ENCODE peak calls at places on chromosomes 6 and 20, in eight cellular contexts. E is HepG2, X is gastrocnemius medialis, F is K562, G is A549, Y is IMR-90, N is upper lobe of left lung, R is right lobe of liver. T is an unnamed sample.

GRCh38 chr6:163390770-163391169 is 23.7 kb upstream of the QKI start:
- ATAC-seq in E (no peak), N (no peak), G (no peak), F (no peak), Y (no peak), R (no peak), X (no peak), T (no peak)

GRCh38 chr6:35185971-35186370 is 27.8 kb upstream of the SCUBE3 start:
- ATAC-seq in X (no peak), E (peak; percentile 19), Y (no peak), N (no peak), F (no peak), G (no peak), R (no peak), T (no peak)

GRCh38 chr6:511488-512137 is 120.1 kb downstream of the IRF4 start:
- ATAC-seq in N (no peak), E (no peak), F (no peak), G (no peak), X (no peak), Y (no peak), R (no peak), T (no peak)

GRCh38 chr6:134979142-134979541 is 29.2 kb upstream of the ALDH8A1 start:
- ATAC-seq in N (no peak), E (no peak), Y (no peak), X (no peak), F (no peak), G (no peak), R (no peak), T (no peak)

GRCh38 chr6:127813682-127814027 is 87.2 kb downstream of the THEMIS start:
- ATAC-seq in R (no peak), G (no peak), F (no peak), Y (no peak), E (no peak), N (no peak), X (no peak), T (no peak)

GRCh38 chr6:52109073-52109635 is 21.7 kb upstream of the PKHD1 start:
- ATAC-seq in Y (no peak), R (peak; percentile 27), G (no peak), X (peak; percentile 88), E (no peak), N (no peak), F (no peak), T (no peak)

GRCh38 chr6:43229803-43230239 is 540 bp upstream of the DNPH1 start:
- ATAC-seq in Y (no peak), N (no peak), E (peak; percentile 20), R (no peak), G (no peak), X (peak; percentile 4), F (peak; percentile 5), T (no peak)

GRCh38 chr20:46681032-46681854 is 8.0 kb downstream of the TP53RK start:
- ATAC-seq in X (no peak), Y (no peak), E (peak; percentile 59), F (peak; percentile 46), G (peak; percentile 73), R (peak; percentile 61), N (peak; percentile 57), T (no peak)

GRCh38 chr6:106631356-106631755 is 2.0 kb downstream of the QRSL1 start:
- ATAC-seq in F (no peak), Y (no peak), R (no peak), E (no peak), N (no peak), G (no peak), X (no peak), T (no peak)

GRCh38 chr6:106628658-106629102 is 618 bp downstream of the RTN4IP1 start:
- ATAC-seq in G (peak; percentile 27), N (peak; percentile 20), F (peak; percentile 53), R (peak; percentile 40), X (no peak), E (peak; percentile 58), Y (peak; percentile 52), T (no peak)

GRCh38 chr6:106630366-106630765 is 988 bp downstream of the QRSL1 start:
- ATAC-seq in X (no peak), E (no peak), F (peak; percentile 31), R (no peak), G (no peak), Y (no peak), N (no peak), T (no peak)

GRCh38 chr6:106629859-106630163 is 433 bp downstream of the QRSL1 start:
- ATAC-seq in E (no peak), G (no peak), X (no peak), R (no peak), Y (no peak), N (no peak), F (peak; percentile 26), T (no peak)

DNA sequence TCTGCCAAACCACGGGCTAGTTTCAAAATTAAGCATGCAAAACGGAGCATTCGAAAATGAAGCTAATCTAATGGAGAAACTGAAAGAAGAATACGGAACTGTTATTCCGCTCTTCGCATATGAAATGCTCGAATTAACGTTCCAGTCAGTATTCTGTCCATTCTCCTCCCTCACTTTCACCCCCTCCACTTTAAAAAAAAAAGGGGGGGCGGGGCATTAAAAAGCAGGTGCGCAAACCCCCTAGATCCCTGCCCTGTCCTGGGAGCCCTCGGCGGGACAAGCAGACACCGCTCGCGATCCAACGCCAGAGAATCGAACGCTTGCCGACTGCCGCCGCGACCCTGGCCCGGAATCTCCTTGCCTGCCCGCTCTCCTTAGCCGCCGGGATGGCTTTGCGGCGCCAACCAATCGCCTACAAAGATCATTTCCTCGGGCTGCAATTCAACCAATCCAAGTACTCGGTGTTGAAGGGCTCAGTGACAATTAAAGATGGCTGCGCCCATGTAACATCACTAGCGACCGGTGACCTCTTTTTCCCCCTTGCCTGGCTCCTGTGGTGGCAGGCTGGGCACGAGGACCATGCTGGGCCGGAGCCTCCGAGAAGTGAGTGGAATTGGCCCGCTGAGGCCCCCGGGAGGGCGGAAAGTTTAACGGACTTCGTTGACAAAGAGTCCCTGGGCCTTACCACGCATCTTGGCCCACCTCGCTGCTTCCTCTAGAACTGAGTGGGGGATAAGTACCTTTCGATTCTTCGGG is at the start of the genes QRSL1 and RTN4IP1:
- ATAC-seq in X (peak; percentile 100), N (peak; percentile 100), F (peak; percentile 93), Y (peak; percentile 95), E (peak; percentile 98), R (peak; percentile 99), G (peak; percentile 99), T (peak; percentile 99)
- TF ChIP-seq POLR2A in X (peak; percentile 41), N (no peak), F (peak; percentile 82), Y (peak; percentile 63), E (peak; percentile 64), R (peak; percentile 74), G (peak; percentile 35), T (peak; percentile 22)

DNA sequence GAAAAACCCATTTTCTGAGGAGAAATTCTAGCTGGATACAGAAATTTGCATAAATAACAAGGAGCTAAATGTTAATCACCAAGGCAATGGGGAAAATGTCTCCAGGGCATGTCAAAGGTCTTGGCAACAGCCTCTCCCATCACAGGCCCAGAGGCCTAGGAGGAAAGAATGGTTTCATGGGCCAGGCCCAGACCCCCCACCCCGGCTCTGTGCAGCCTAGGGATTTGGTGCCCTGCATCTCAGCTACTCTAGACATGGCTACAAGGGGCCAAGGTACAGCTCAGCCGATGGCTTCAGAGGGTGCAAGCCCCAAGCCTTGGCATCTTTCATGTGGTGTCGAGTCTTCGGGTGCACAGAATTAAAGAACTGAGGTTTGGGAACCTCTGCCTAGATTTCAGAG is 321.2 kb upstream of the ID4 start:
- ATAC-seq in N (no peak), G (no peak), R (no peak), E (no peak), Y (no peak), X (no peak), F (no peak), T (no peak)
- H3K9me3 ChIP-seq in N (peaks cover 29% of the 10 kb centered on the region), G (peaks cover 10% of the 10 kb centered on the region), R (no peaks in the 10 kb centered on the region), E (peaks cover 87% of the 10 kb centered on the region), Y (peaks cover 6% of the 10 kb centered on the region), X (no peaks in the 10 kb centered on the region), F (no peaks in the 10 kb centered on the region), T (peaks cover 34% of the 10 kb centered on the region)

GRCh38 chr6:75492769-75493168 is 831 bp downstream of the FILIP1 start:
- ATAC-seq in Y (no peak), G (no peak), F (no peak), X (peak; percentile 79), R (no peak), N (peak; percentile 51), E (no peak), T (no peak)

GRCh38 chr6:75494290-75494689 is 690 bp upstream of the FILIP1 start:
- ATAC-seq in E (no peak), R (no peak), F (no peak), N (no peak), X (peak; percentile 52), Y (no peak), G (peak; percentile 62), T (no peak)

GRCh38 chr6:75491302-75491701 is 2.3 kb downstream of the FILIP1 start:
- ATAC-seq in X (peak; percentile 3), F (no peak), G (no peak), Y (no peak), R (no peak), E (no peak), N (no peak), T (no peak)

GRCh38 chr6:75489025-75489424 is 4.6 kb downstream of the FILIP1 start:
- ATAC-seq in G (no peak), R (no peak), X (no peak), N (no peak), F (no peak), Y (peak; percentile 40), E (no peak), T (no peak)

DNA sequence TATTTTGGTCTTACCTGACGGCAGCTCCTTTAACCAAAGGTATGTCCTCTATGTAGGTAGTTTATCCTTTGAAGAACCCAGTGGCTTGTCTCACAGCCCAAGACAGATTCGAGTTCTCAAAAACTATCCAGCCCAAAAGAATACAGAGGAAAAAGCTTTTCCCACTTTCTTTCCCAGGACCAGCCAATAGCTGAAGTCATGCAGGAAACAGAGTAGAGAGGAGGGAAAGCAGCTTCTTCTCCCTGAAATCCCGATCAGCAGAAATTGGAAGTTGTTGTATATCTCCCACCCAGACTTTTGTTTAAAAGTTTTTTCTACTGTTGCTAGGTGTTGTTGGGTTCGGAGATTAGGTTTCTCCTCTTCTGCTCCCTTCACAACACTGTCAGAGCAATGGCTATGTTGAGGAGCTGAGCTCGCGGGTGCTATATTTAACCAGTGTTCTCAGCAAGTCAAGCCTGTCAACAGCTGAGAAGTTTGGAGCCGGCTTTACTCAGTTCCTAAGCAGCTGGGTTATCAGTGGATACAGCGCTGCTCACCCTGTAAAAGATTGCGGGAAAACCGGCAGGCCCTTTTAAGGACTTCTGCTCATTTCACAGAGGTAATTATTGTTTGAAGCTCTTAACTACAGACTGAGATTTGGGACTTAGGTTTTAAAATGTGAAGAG is at the start of gene FILIP1:
- ATAC-seq in N (peak; percentile 82), R (peak; percentile 69), X (peak; percentile 91), G (peak; percentile 80), E (no peak), Y (peak; percentile 85), F (peak; percentile 67), T (peak; percentile 84)
- TF ChIP-seq POLR2A in N (peak; percentile 47), R (no peak), X (peak; percentile 98), G (no peak), E (no peak), Y (no peak), F (no peak), T (peak; percentile 68)

GRCh38 chr6:2019051-2019450 is 226.4 kb downstream of the GMDS start:
- ATAC-seq in Y (no peak), N (no peak), E (no peak), G (no peak), X (no peak), F (no peak), R (no peak), T (no peak)

GRCh38 chr6:2016040-2016439 is 229.4 kb downstream of the GMDS start:
- ATAC-seq in F (no peak), X (no peak), R (peak; percentile 58), N (no peak), Y (no peak), G (no peak), E (no peak), T (no peak)

GRCh38 chr6:2026133-2026532 is 219.3 kb downstream of the GMDS start:
- ATAC-seq in G (no peak), Y (no peak), R (no peak), X (no peak), F (no peak), E (no peak), N (no peak), T (no peak)

GRCh38 chr6:2020909-2021308 is 224.5 kb downstream of the GMDS start:
- ATAC-seq in R (no peak), N (no peak), E (no peak), Y (peak; percentile 35), G (no peak), X (no peak), F (no peak), T (no peak)

GRCh38 chr6:2021713-2022125 is 223.7 kb downstream of the GMDS start:
- ATAC-seq in N (peak; percentile 78), X (peak; percentile 33), F (no peak), Y (peak; percentile 87), R (peak; percentile 22), E (peak; percentile 34), G (no peak), T (peak; percentile 62)
- H3K9me3 ChIP-seq in N (no peaks in the 10 kb centered on the region), X (no peaks in the 10 kb centered on the region), F (no peaks in the 10 kb centered on the region), Y (no peaks in the 10 kb centered on the region), R (no peaks in the 10 kb centered on the region), E (no peaks in the 10 kb centered on the region), G (no peaks in the 10 kb centered on the region), T (no peaks in the 10 kb centered on the region)

T was measured in gastroesophageal sphincter.